ENCODE peak calls at places on chromosomes 6 and 20, in nine cellular contexts. One of them, this sample, is unnamed.

GRCh38 chr6:40852667-40853383 is 186.2 kb downstream of the UNC5CL start:
- DNase-seq in transverse colon: no peak
- DNase-seq in Peyer's patch: no peak
- DNase-seq in T-helper 2 cell: no peak
- DNase-seq in left lung: no peak
- DNase-seq in amygdala: no peak
- DNase-seq in psoas muscle: no peak
- DNase-seq in Kasumi-1: no peak
- DNase-seq in Right ventricle myocardium superior: no peak
- DNase-seq in this sample: no peak

GRCh38 chr6:123913858-123914257 is 110.2 kb downstream of the NKAIN2 start:
- DNase-seq in amygdala: no peak
- DNase-seq in Right ventricle myocardium superior: no peak
- DNase-seq in Kasumi-1: no peak
- DNase-seq in psoas muscle: no peak
- DNase-seq in Peyer's patch: no peak
- DNase-seq in T-helper 2 cell: no peak
- DNase-seq in transverse colon: no peak
- DNase-seq in left lung: no peak
- DNase-seq in this sample: no peak

GRCh38 chr6:160015778-160016684 is 47.1 kb downstream of the IGF2R start:
- DNase-seq in Right ventricle myocardium superior: no peak
- DNase-seq in amygdala: no peak
- DNase-seq in left lung: no peak
- DNase-seq in transverse colon: no peak
- DNase-seq in psoas muscle: no peak
- DNase-seq in T-helper 2 cell: no peak
- DNase-seq in Peyer's patch: peak; percentile 60
- DNase-seq in Kasumi-1: no peak
- DNase-seq in this sample: no peak

GRCh38 chr6:125054331-125054730 is 92.1 kb downstream of the RNF217 start:
- DNase-seq in Peyer's patch: no peak
- DNase-seq in T-helper 2 cell: no peak
- DNase-seq in Kasumi-1: no peak
- DNase-seq in psoas muscle: no peak
- DNase-seq in left lung: no peak
- DNase-seq in Right ventricle myocardium superior: no peak
- DNase-seq in amygdala: no peak
- DNase-seq in transverse colon: no peak
- DNase-seq in this sample: no peak

GRCh38 chr6:16725145-16725864 is 36.0 kb downstream of the ATXN1 start:
- DNase-seq in Right ventricle myocardium superior: no peak
- DNase-seq in psoas muscle: no peak
- DNase-seq in Kasumi-1: no peak
- DNase-seq in left lung: no peak
- DNase-seq in Peyer's patch: no peak
- DNase-seq in amygdala: no peak
- DNase-seq in transverse colon: no peak
- DNase-seq in T-helper 2 cell: no peak
- DNase-seq in this sample: no peak

GRCh38 chr6:150685860-150686259 is 86.2 kb downstream of the PLEKHG1 start:
- DNase-seq in T-helper 2 cell: no peak
- DNase-seq in Kasumi-1: no peak
- DNase-seq in left lung: peak; percentile 56
- DNase-seq in psoas muscle: no peak
- DNase-seq in amygdala: no peak
- DNase-seq in transverse colon: peak; percentile 50
- DNase-seq in Peyer's patch: peak; percentile 71
- DNase-seq in Right ventricle myocardium superior: peak; percentile 48
- DNase-seq in this sample: peak; percentile 34

GRCh38 chr6:2209226-2209809 is 36.1 kb downstream of the GMDS start:
- DNase-seq in transverse colon: peak; percentile 77
- DNase-seq in psoas muscle: no peak
- DNase-seq in left lung: no peak
- DNase-seq in Kasumi-1: no peak
- DNase-seq in Right ventricle myocardium superior: no peak
- DNase-seq in amygdala: no peak
- DNase-seq in Peyer's patch: peak; percentile 80
- DNase-seq in T-helper 2 cell: no peak
- DNase-seq in this sample: peak; percentile 88

GRCh38 chr6:32189742-32190053 is 304 bp downstream of the PBX2 start:
- DNase-seq in Right ventricle myocardium superior: no peak
- DNase-seq in left lung: no peak
- DNase-seq in Peyer's patch: no peak
- DNase-seq in psoas muscle: peak; percentile 52
- DNase-seq in T-helper 2 cell: no peak
- DNase-seq in Kasumi-1: no peak
- DNase-seq in amygdala: no peak
- DNase-seq in transverse colon: no peak
- DNase-seq in this sample: no peak

GRCh38 chr6:121540210-121540609 is 104.8 kb downstream of the GJA1 start:
- DNase-seq in Peyer's patch: no peak
- DNase-seq in transverse colon: no peak
- DNase-seq in amygdala: no peak
- DNase-seq in Kasumi-1: no peak
- DNase-seq in psoas muscle: no peak
- DNase-seq in Right ventricle myocardium superior: no peak
- DNase-seq in left lung: no peak
- DNase-seq in T-helper 2 cell: no peak
- DNase-seq in this sample: no peak

GRCh38 chr6:101069191-101069795 is 188.2 kb upstream of the ASCC3 start:
- DNase-seq in Peyer's patch: no peak
- DNase-seq in amygdala: no peak
- DNase-seq in psoas muscle: no peak
- DNase-seq in Right ventricle myocardium superior: no peak
- DNase-seq in Kasumi-1: no peak
- DNase-seq in left lung: no peak
- DNase-seq in T-helper 2 cell: no peak
- DNase-seq in transverse colon: no peak
- DNase-seq in this sample: no peak

GRCh38 chr6:155122199-155122950 is 127.3 kb downstream of the TIAM2 start:
- DNase-seq in T-helper 2 cell: no peak
- DNase-seq in Right ventricle myocardium superior: no peak
- DNase-seq in transverse colon: no peak
- DNase-seq in left lung: no peak
- DNase-seq in Peyer's patch: no peak
- DNase-seq in psoas muscle: no peak
- DNase-seq in Kasumi-1: no peak
- DNase-seq in amygdala: no peak
- DNase-seq in this sample: no peak

GRCh38 chr20:33948480-33948879 is 45.2 kb upstream of the RALY start:
- DNase-seq in left lung: no peak
- DNase-seq in Right ventricle myocardium superior: no peak
- DNase-seq in transverse colon: no peak
- DNase-seq in Peyer's patch: no peak
- DNase-seq in T-helper 2 cell: no peak
- DNase-seq in psoas muscle: no peak
- DNase-seq in amygdala: no peak
- DNase-seq in Kasumi-1: no peak
- DNase-seq in this sample: no peak

GRCh38 chr6:121857551-121857950 is 422.1 kb downstream of the GJA1 start:
- DNase-seq in Right ventricle myocardium superior: no peak
- DNase-seq in T-helper 2 cell: no peak
- DNase-seq in amygdala: no peak
- DNase-seq in transverse colon: no peak
- DNase-seq in Kasumi-1: no peak
- DNase-seq in left lung: no peak
- DNase-seq in psoas muscle: no peak
- DNase-seq in Peyer's patch: no peak
- DNase-seq in this sample: peak; percentile 13

GRCh38 chr6:32664827-32665362 is 1.6 kb downstream of the HLA-DQB1 start:
- DNase-seq in amygdala: no peak
- DNase-seq in Right ventricle myocardium superior: peak; percentile 59
- DNase-seq in transverse colon: peak; percentile 40
- DNase-seq in left lung: no peak
- DNase-seq in psoas muscle: peak; percentile 22
- DNase-seq in Kasumi-1: no peak
- DNase-seq in T-helper 2 cell: peak; percentile 20
- DNase-seq in Peyer's patch: peak; percentile 80
- DNase-seq in this sample: peak; percentile 27

GRCh38 chr20:36207602-36208001 is 28.7 kb upstream of the AAR2 start:
- DNase-seq in Kasumi-1: no peak
- DNase-seq in amygdala: no peak
- DNase-seq in transverse colon: no peak
- DNase-seq in left lung: no peak
- DNase-seq in psoas muscle: no peak
- DNase-seq in Right ventricle myocardium superior: no peak
- DNase-seq in Peyer's patch: no peak
- DNase-seq in T-helper 2 cell: no peak
- DNase-seq in this sample: no peak

GRCh38 chr20:44959082-44959895 is 908 bp downstream of the TOMM34 start:
- DNase-seq in Peyer's patch: peak; percentile 63
- DNase-seq in psoas muscle: no peak
- DNase-seq in Kasumi-1: peak; percentile 21
- DNase-seq in left lung: no peak
- DNase-seq in amygdala: no peak
- DNase-seq in transverse colon: peak; percentile 23
- DNase-seq in T-helper 2 cell: no peak
- DNase-seq in Right ventricle myocardium superior: no peak
- DNase-seq in this sample: no peak

GRCh38 chr6:143743256-143744166 is 65.7 kb downstream of the PHACTR2 start:
- DNase-seq in Peyer's patch: no peak
- DNase-seq in Right ventricle myocardium superior: peak; percentile 49
- DNase-seq in transverse colon: peak; percentile 42
- DNase-seq in Kasumi-1: no peak
- DNase-seq in psoas muscle: no peak
- DNase-seq in amygdala: no peak
- DNase-seq in T-helper 2 cell: no peak
- DNase-seq in left lung: no peak
- DNase-seq in this sample: no peak

GRCh38 chr6:7566031-7566556 is 23.9 kb upstream of the SNRNP48 start:
- DNase-seq in amygdala: no peak
- DNase-seq in Right ventricle myocardium superior: no peak
- DNase-seq in T-helper 2 cell: no peak
- DNase-seq in transverse colon: no peak
- DNase-seq in left lung: no peak
- DNase-seq in Kasumi-1: no peak
- DNase-seq in psoas muscle: no peak
- DNase-seq in Peyer's patch: no peak
- DNase-seq in this sample: no peak

GRCh38 chr6:137493218-137494038 is 766 bp downstream of the OLIG3 start:
- DNase-seq in amygdala: no peak
- DNase-seq in Right ventricle myocardium superior: no peak
- DNase-seq in Kasumi-1: no peak
- DNase-seq in left lung: no peak
- DNase-seq in transverse colon: no peak
- DNase-seq in psoas muscle: peak; percentile 36
- DNase-seq in T-helper 2 cell: no peak
- DNase-seq in Peyer's patch: peak; percentile 56
- DNase-seq in this sample: peak; percentile 44

GRCh38 chr6:157659536-157660271 is 163.3 kb upstream of the SNX9 start:
- DNase-seq in Kasumi-1: no peak
- DNase-seq in transverse colon: no peak
- DNase-seq in amygdala: no peak
- DNase-seq in psoas muscle: no peak
- DNase-seq in T-helper 2 cell: no peak
- DNase-seq in Right ventricle myocardium superior: no peak
- DNase-seq in left lung: no peak
- DNase-seq in Peyer's patch: no peak
- DNase-seq in this sample: peak; percentile 31

GRCh38 chr6:22251331-22251730 is 45.5 kb downstream of the PRL start:
- DNase-seq in psoas muscle: no peak
- DNase-seq in Right ventricle myocardium superior: no peak
- DNase-seq in Peyer's patch: no peak
- DNase-seq in amygdala: no peak
- DNase-seq in transverse colon: no peak
- DNase-seq in Kasumi-1: no peak
- DNase-seq in T-helper 2 cell: no peak
- DNase-seq in left lung: no peak
- DNase-seq in this sample: no peak

GRCh38 chr6:4466769-4467480 is 309.3 kb upstream of the CDYL start:
- DNase-seq in psoas muscle: no peak
- DNase-seq in left lung: no peak
- DNase-seq in transverse colon: no peak
- DNase-seq in Kasumi-1: no peak
- DNase-seq in amygdala: no peak
- DNase-seq in T-helper 2 cell: no peak
- DNase-seq in Peyer's patch: no peak
- DNase-seq in Right ventricle myocardium superior: no peak
- DNase-seq in this sample: no peak

GRCh38 chr6:167129159-167129558 is 6.3 kb downstream of the CCR6 start:
- DNase-seq in Right ventricle myocardium superior: no peak
- DNase-seq in transverse colon: no peak
- DNase-seq in psoas muscle: no peak
- DNase-seq in Peyer's patch: no peak
- DNase-seq in Kasumi-1: no peak
- DNase-seq in amygdala: no peak
- DNase-seq in T-helper 2 cell: no peak
- DNase-seq in left lung: no peak
- DNase-seq in this sample: no peak

GRCh38 chr6:31742894-31743293 is 3.1 kb downstream of the MSH5 start:
- DNase-seq in left lung: no peak
- DNase-seq in amygdala: no peak
- DNase-seq in T-helper 2 cell: no peak
- DNase-seq in Kasumi-1: no peak
- DNase-seq in psoas muscle: no peak
- DNase-seq in transverse colon: no peak
- DNase-seq in Peyer's patch: no peak
- DNase-seq in Right ventricle myocardium superior: no peak
- DNase-seq in this sample: no peak

GRCh38 chr20:64093013-64093503 is 8.9 kb upstream of the LKAAEAR1 start:
- DNase-seq in transverse colon: no peak
- DNase-seq in Peyer's patch: no peak
- DNase-seq in Right ventricle myocardium superior: no peak
- DNase-seq in Kasumi-1: no peak
- DNase-seq in left lung: no peak
- DNase-seq in amygdala: no peak
- DNase-seq in psoas muscle: no peak
- DNase-seq in T-helper 2 cell: no peak
- DNase-seq in this sample: no peak

GRCh38 chr6:21164768-21165326 is 428.7 kb upstream of the SOX4 start:
- DNase-seq in transverse colon: no peak
- DNase-seq in psoas muscle: no peak
- DNase-seq in Right ventricle myocardium superior: no peak
- DNase-seq in left lung: no peak
- DNase-seq in amygdala: no peak
- DNase-seq in Peyer's patch: no peak
- DNase-seq in T-helper 2 cell: no peak
- DNase-seq in Kasumi-1: no peak
- DNase-seq in this sample: no peak

GRCh38 chr20:21228511-21228910 is 74.6 kb upstream of the XRN2 start:
- DNase-seq in Peyer's patch: no peak
- DNase-seq in left lung: no peak
- DNase-seq in amygdala: no peak
- DNase-seq in T-helper 2 cell: no peak
- DNase-seq in transverse colon: no peak
- DNase-seq in Kasumi-1: no peak
- DNase-seq in Right ventricle myocardium superior: no peak
- DNase-seq in psoas muscle: no peak
- DNase-seq in this sample: no peak

GRCh38 chr20:63641792-63642517 is 11.3 kb downstream of the STMN3 start:
- DNase-seq in Kasumi-1: peak; percentile 36
- DNase-seq in Right ventricle myocardium superior: peak; percentile 90
- DNase-seq in amygdala: peak; percentile 64
- DNase-seq in left lung: peak; percentile 88
- DNase-seq in transverse colon: peak; percentile 95
- DNase-seq in Peyer's patch: peak; percentile 97
- DNase-seq in T-helper 2 cell: peak; percentile 99
- DNase-seq in psoas muscle: peak; percentile 86
- DNase-seq in this sample: peak; percentile 94

GRCh38 chr20:23234311-23235078 is 116.1 kb upstream of the NXT1 start:
- DNase-seq in Kasumi-1: no peak
- DNase-seq in Right ventricle myocardium superior: no peak
- DNase-seq in amygdala: no peak
- DNase-seq in T-helper 2 cell: no peak
- DNase-seq in transverse colon: no peak
- DNase-seq in left lung: no peak
- DNase-seq in Peyer's patch: no peak
- DNase-seq in psoas muscle: no peak
- DNase-seq in this sample: no peak

GRCh38 chr20:24672886-24673677 is 203.7 kb downstream of the SYNDIG1 start:
- DNase-seq in Peyer's patch: no peak
- DNase-seq in Right ventricle myocardium superior: no peak
- DNase-seq in Kasumi-1: no peak
- DNase-seq in psoas muscle: no peak
- DNase-seq in left lung: peak; percentile 28
- DNase-seq in transverse colon: no peak
- DNase-seq in amygdala: no peak
- DNase-seq in T-helper 2 cell: no peak
- DNase-seq in this sample: no peak

GRCh38 chr6:169976301-169977081 is 225.1 kb downstream of the ERMARD start:
- DNase-seq in psoas muscle: no peak
- DNase-seq in Kasumi-1: no peak
- DNase-seq in transverse colon: no peak
- DNase-seq in amygdala: no peak
- DNase-seq in T-helper 2 cell: no peak
- DNase-seq in left lung: no peak
- DNase-seq in Peyer's patch: peak; percentile 41
- DNase-seq in Right ventricle myocardium superior: peak; percentile 22
- DNase-seq in this sample: no peak

This sample was measured in body of pancreas.